ENCODE peak calls at places on chromosome 12, in seven cellular contexts. C is EL; H is stimulated activated CD8-positive, alpha-beta memory T cell treated with anti-CD3 and anti-CD28 coated beads, Interleukin-4, amount 100 ng/mL, for 4 hours; L is CD8-positive, alpha-beta T cell; P is retina; X is iPS-NIHi11; V is AG10803. B is an unnamed sample.
A peak's percentile ranks its signal among the peaks of the same experiment; 100 is the strongest.

GRCh38 chr12:120276734-120277133 is 11.2 kb upstream of the PXN start:
- DNase-seq in C (peak; percentile 75), H (no peak), L (no peak), P (no peak), X (no peak), V (peak; percentile 42), B (no peak)

GRCh38 chr12:59977779-59978178 is 381.9 kb downstream of the SLC16A7 start:
- DNase-seq in C (no peak), H (no peak), L (no peak), P (no peak), X (no peak), V (no peak), B (no peak)

GRCh38 chr12:126588586-126589249 is 1523.5 kb downstream of the AACS start:
- DNase-seq in C (no peak), H (no peak), L (no peak), P (no peak), X (no peak), V (no peak), B (no peak)

GRCh38 chr12:6200266-6201198 is at the start of gene CD9:
- DNase-seq in C (peak; percentile 56), H (no peak), L (peak; percentile 6), P (peak; percentile 67), X (peak; percentile 87), V (no peak), B (peak; percentile 63)

GRCh38 chr12:84912191-84913142 is at the start of gene SLC6A15:
- DNase-seq in C (peak; percentile 21), H (no peak), L (no peak), P (peak; percentile 96), X (peak; percentile 83), V (peak; percentile 75), B (peak; percentile 90)

GRCh38 chr12:31896514-31897039 is 62.6 kb upstream of the RESF1 start:
- DNase-seq in C (no peak), H (peak; percentile 66), L (peak; percentile 80), P (no peak), X (no peak), V (no peak), B (no peak)

GRCh38 chr12:14239350-14239934 is 126.0 kb upstream of the ATF7IP start:
- DNase-seq in C (peak; percentile 58), H (no peak), L (no peak), P (peak; percentile 55), X (peak; percentile 30), V (peak; percentile 71), B (no peak)

GRCh38 chr12:3041558-3042164 is 35.5 kb upstream of the TSPAN9 start:
- DNase-seq in C (peak; percentile 80), H (no peak), L (peak; percentile 16), P (peak; percentile 73), X (peak; percentile 90), V (peak; percentile 65), B (peak; percentile 91)

GRCh38 chr12:52164624-52165023 is 27.2 kb downstream of the KRT80 start:
- DNase-seq in C (no peak), H (no peak), L (no peak), P (no peak), X (no peak), V (no peak), B (no peak)

GRCh38 chr12:124617615-124618014 is 50.2 kb upstream of the NCOR2 start:
- DNase-seq in C (no peak), H (no peak), L (no peak), P (peak; percentile 81), X (peak; percentile 46), V (no peak), B (peak; percentile 67)

GRCh38 chr12:79317184-79317847 is 373.4 kb downstream of the PAWR start:
- DNase-seq in C (no peak), H (no peak), L (no peak), P (no peak), X (no peak), V (no peak), B (no peak)

GRCh38 chr12:6193853-6194815 is 6.1 kb upstream of the CD9 start:
- DNase-seq in C (no peak), H (no peak), L (no peak), P (no peak), X (peak; percentile 78), V (no peak), B (peak; percentile 76)

GRCh38 chr12:120720234-120720968 is 5.2 kb upstream of the ACADS start:
- DNase-seq in C (peak; percentile 51), H (no peak), L (no peak), P (no peak), X (no peak), V (peak; percentile 70), B (no peak)

GRCh38 chr12:50636505-50636904 is 127.4 kb upstream of the ATF1 start:
- DNase-seq in C (no peak), H (no peak), L (no peak), P (peak; percentile 13), X (no peak), V (no peak), B (no peak)

GRCh38 chr12:47767197-47767724 is 5.8 kb upstream of the SLC48A1 start:
- DNase-seq in C (peak; percentile 41), H (peak; percentile 35), L (peak; percentile 62), P (no peak), X (peak; percentile 69), V (peak; percentile 43), B (peak; percentile 48)

GRCh38 chr12:65170245-65170881 is 980 bp downstream of the LEMD3 start:
- DNase-seq in C (peak; percentile 71), H (peak; percentile 16), L (peak; percentile 31), P (no peak), X (peak; percentile 76), V (peak; percentile 36), B (peak; percentile 87)

GRCh38 chr12:31222620-31223222 is 103.2 kb downstream of the SINHCAF start:
- DNase-seq in C (no peak), H (no peak), L (no peak), P (no peak), X (no peak), V (no peak), B (no peak)

GRCh38 chr12:50211392-50212070 is 44.4 kb upstream of the CERS5 start:
- DNase-seq in C (peak; percentile 66), H (no peak), L (no peak), P (no peak), X (no peak), V (peak; percentile 68), B (no peak)

GRCh38 chr12:123223241-123223668 is 9.7 kb downstream of the MPHOSPH9 start:
- DNase-seq in C (no peak), H (peak; percentile 17), L (peak; percentile 41), P (no peak), X (no peak), V (no peak), B (no peak)

GRCh38 chr12:79934309-79935020 is 432 bp downstream of the PPP1R12A start:
- DNase-seq in C (peak; percentile 48), H (peak; percentile 3), L (no peak), P (peak; percentile 90), X (peak; percentile 58), V (peak; percentile 34), B (no peak)

GRCh38 chr12:124658302-124658701 is 90.9 kb upstream of the NCOR2 start:
- DNase-seq in C (no peak), H (no peak), L (no peak), P (no peak), X (no peak), V (no peak), B (no peak)

GRCh38 chr12:89181271-89181920 is 170.9 kb downstream of the DUSP6 start:
- DNase-seq in C (peak; percentile 36), H (no peak), L (no peak), P (no peak), X (no peak), V (peak; percentile 80), B (no peak)

GRCh38 chr12:5264006-5264405 is 167.9 kb upstream of the NTF3 start:
- DNase-seq in C (no peak), H (no peak), L (no peak), P (no peak), X (no peak), V (no peak), B (no peak)

GRCh38 chr12:108304633-108305032 is 34.5 kb downstream of the CMKLR1 start:
- DNase-seq in C (no peak), H (no peak), L (no peak), P (no peak), X (peak; percentile 52), V (no peak), B (no peak)

GRCh38 chr12:3202734-3203446 is 125.7 kb downstream of the TSPAN9 start:
- DNase-seq in C (peak; percentile 46), H (peak; percentile 22), L (peak; percentile 33), P (peak; percentile 88), X (peak; percentile 81), V (peak; percentile 26), B (peak; percentile 76)

GRCh38 chr12:71299541-71300376 is 139.8 kb upstream of the LGR5 start:
- DNase-seq in C (no peak), H (no peak), L (no peak), P (no peak), X (no peak), V (no peak), B (no peak)

GRCh38 chr12:48034835-48035805 is 30.8 kb upstream of the COL2A1 start:
- DNase-seq in C (no peak), H (no peak), L (no peak), P (no peak), X (no peak), V (no peak), B (no peak)

GRCh38 chr12:64633940-64634337 is 23.6 kb downstream of the RASSF3 start:
- DNase-seq in C (peak; percentile 74), H (no peak), L (no peak), P (no peak), X (no peak), V (peak; percentile 69), B (no peak)

B was measured in neural progenitor cell.